ENCODE peak calls at places on chromosomes 1 and 21, in six cellular contexts. I, V, F, P, U and C are unnamed samples.

GRCh38 chr21:45019076-45019886 is 55.1 kb upstream of the ADARB1 start:
- DNase-seq in I (peak; percentile 63), V (no peak), F (peak; percentile 9), P (no peak), U (no peak), C (peak; percentile 64)

GRCh38 chr1:214615871-214616270 is 12.9 kb downstream of the CENPF start:
- DNase-seq in I (no peak), V (no peak), F (no peak), P (no peak), U (no peak), C (peak; percentile 10)

GRCh38 chr1:204123376-204123775 is 28.5 kb downstream of the ETNK2 start:
- DNase-seq in I (no peak), V (no peak), F (no peak), P (peak; percentile 4), U (no peak), C (peak; percentile 55)

GRCh38 chr1:39525366-39526165 is 34.1 kb downstream of the BMP8A start:
- DNase-seq in I (no peak), V (no peak), F (no peak), P (no peak), U (peak; percentile 79), C (no peak)

GRCh38 chr21:41816583-41817165 is 49.8 kb upstream of the RIPK4 start:
- DNase-seq in I (peak; percentile 70), V (peak; percentile 73), F (peak; percentile 35), P (peak; percentile 31), U (peak; percentile 48), C (peak; percentile 83)

GRCh38 chr1:36503159-36503558 is 20.4 kb upstream of the CSF3R start:
- DNase-seq in I (no peak), V (no peak), F (no peak), P (no peak), U (no peak), C (no peak)

GRCh38 chr21:27269646-27270045 is 302.8 kb upstream of the ADAMTS5 start:
- DNase-seq in I (no peak), V (peak; percentile 28), F (no peak), P (no peak), U (no peak), C (peak; percentile 33)

GRCh38 chr1:117919376-117919775 is 10.0 kb downstream of the GDAP2 start:
- DNase-seq in I (no peak), V (no peak), F (no peak), P (no peak), U (no peak), C (no peak)

GRCh38 chr1:52127181-52128175 is 14.4 kb upstream of the ZFYVE9 start:
- DNase-seq in I (no peak), V (peak; percentile 61), F (no peak), P (peak; percentile 79), U (peak; percentile 8), C (peak; percentile 45)

GRCh38 chr1:53176452-53177344 is 19.9 kb upstream of the CPT2 start:
- DNase-seq in I (peak; percentile 68), V (peak; percentile 69), F (no peak), P (peak; percentile 42), U (no peak), C (no peak)

GRCh38 chr21:25925936-25926335 is 191.2 kb downstream of the GABPA start:
- DNase-seq in I (no peak), V (no peak), F (no peak), P (no peak), U (no peak), C (no peak)

GRCh38 chr1:17635276-17635675 is 95.8 kb downstream of the ARHGEF10L start:
- DNase-seq in I (no peak), V (no peak), F (no peak), P (peak; percentile 69), U (no peak), C (no peak)

GRCh38 chr1:156104861-156105546 is 9.5 kb upstream of the LMNA start:
- DNase-seq in I (no peak), V (no peak), F (no peak), P (peak; percentile 71), U (no peak), C (no peak)

GRCh38 chr1:3460653-3461237 is 6.3 kb downstream of the ARHGEF16 start:
- DNase-seq in I (peak; percentile 35), V (peak; percentile 19), F (no peak), P (no peak), U (no peak), C (peak; percentile 83)

GRCh38 chr1:36843906-36844610 is 190.3 kb downstream of the GRIK3 start:
- DNase-seq in I (no peak), V (no peak), F (no peak), P (no peak), U (no peak), C (no peak)

GRCh38 chr1:20059847-20060246 is 10.1 kb upstream of the PLA2G5 start:
- DNase-seq in I (no peak), V (no peak), F (no peak), P (no peak), U (peak; percentile 3), C (no peak)

GRCh38 chr1:72283204-72284083 is 1.1 kb upstream of the NEGR1 start:
- DNase-seq in I (peak; percentile 88), V (peak; percentile 67), F (peak; percentile 8), P (peak; percentile 95), U (no peak), C (peak; percentile 45)

GRCh38 chr21:34869541-34869940 is 179.6 kb downstream of the RUNX1 start:
- DNase-seq in I (no peak), V (no peak), F (no peak), P (no peak), U (no peak), C (no peak)

GRCh38 chr1:225996946-225997545 is 2.1 kb downstream of the SDE2 start:
- DNase-seq in I (no peak), V (no peak), F (no peak), P (no peak), U (peak; percentile 37), C (no peak)

GRCh38 chr1:33235521-33235920 is 20.8 kb upstream of the ZNF362 start:
- DNase-seq in I (no peak), V (no peak), F (no peak), P (no peak), U (no peak), C (no peak)

GRCh38 chr1:81128079-81128478 is 672.7 kb upstream of the ADGRL2 start:
- DNase-seq in I (no peak), V (no peak), F (no peak), P (no peak), U (no peak), C (no peak)

GRCh38 chr1:240687820-240688219 is 75.9 kb upstream of the GREM2 start:
- DNase-seq in I (no peak), V (no peak), F (no peak), P (no peak), U (peak; percentile 80), C (no peak)

GRCh38 chr1:71668059-71668458 is 587.2 kb upstream of the ZRANB2 start:
- DNase-seq in I (no peak), V (no peak), F (no peak), P (peak; percentile 66), U (no peak), C (no peak)

GRCh38 chr1:201376464-201377374 is 761 bp downstream of the TNNT2 start:
- DNase-seq in I (no peak), V (peak; percentile 78), F (no peak), P (peak; percentile 78), U (no peak), C (peak; percentile 92)

GRCh38 chr1:168468042-168468809 is 75.6 kb downstream of the XCL2 start:
- DNase-seq in I (no peak), V (no peak), F (no peak), P (no peak), U (no peak), C (no peak)

GRCh38 chr1:12121212-12122000 is 45.4 kb upstream of the TNFRSF1B start:
- DNase-seq in I (no peak), V (no peak), F (no peak), P (no peak), U (no peak), C (peak; percentile 27)

GRCh38 chr1:150807674-150808073 is 386 bp downstream of the CTSK start:
- DNase-seq in I (no peak), V (no peak), F (no peak), P (no peak), U (no peak), C (no peak)

GRCh38 chr1:117851687-117852086 is 77.7 kb downstream of the GDAP2 start:
- DNase-seq in I (no peak), V (no peak), F (no peak), P (no peak), U (no peak), C (no peak)

GRCh38 chr1:156544592-156545102 is 27.7 kb downstream of the IQGAP3 start:
- DNase-seq in I (no peak), V (no peak), F (no peak), P (no peak), U (no peak), C (no peak)

GRCh38 chr1:112325504-112325903 is 70.5 kb upstream of the CTTNBP2NL start:
- DNase-seq in I (peak; percentile 47), V (peak; percentile 14), F (no peak), P (no peak), U (no peak), C (no peak)

GRCh38 chr1:19484793-19485361 is 462 bp downstream of the CAPZB start:
- DNase-seq in I (no peak), V (peak; percentile 61), F (no peak), P (no peak), U (no peak), C (peak; percentile 44)

GRCh38 chr21:25107708-25108107 is 499.6 kb downstream of the MRPL39 start:
- DNase-seq in I (no peak), V (no peak), F (no peak), P (no peak), U (no peak), C (no peak)

GRCh38 chr1:92909321-92909720 is 51.9 kb downstream of the DIPK1A start:
- DNase-seq in I (no peak), V (no peak), F (no peak), P (peak; percentile 27), U (no peak), C (peak; percentile 69)